ENCODE peak calls at places on chromosome 10, in six cellular contexts. One of them, this sample, is unnamed.

GRCh38 chr10:30639946-30640786 is 10.6 kb upstream of the LYZL2 start:
- DNase-seq in HCT116: peak
- DNase-seq in choroid plexus epithelial cell: peak
- DNase-seq in astrocyte of the spinal cord: peak
- DNase-seq in heart right ventricle: no peak
- DNase-seq in fibroblast of lung: peak
- DNase-seq in this sample: no peak

GRCh38 chr10:96560970-96561887 is 25.6 kb downstream of the TM9SF3 start:
- DNase-seq in choroid plexus epithelial cell: peak
- DNase-seq in astrocyte of the spinal cord: no peak
- DNase-seq in fibroblast of lung: peak
- DNase-seq in HCT116: no peak
- DNase-seq in heart right ventricle: no peak
- DNase-seq in this sample: no peak

GRCh38 chr10:92567952-92568600 is 5.8 kb downstream of the IDE start:
- DNase-seq in choroid plexus epithelial cell: peak
- DNase-seq in HCT116: no peak
- DNase-seq in astrocyte of the spinal cord: peak
- DNase-seq in fibroblast of lung: peak
- DNase-seq in heart right ventricle: no peak
- DNase-seq in this sample: no peak

GRCh38 chr10:130748409-130749057 is 563.0 kb downstream of the TCERG1L start:
- DNase-seq in fibroblast of lung: no peak
- DNase-seq in choroid plexus epithelial cell: no peak
- DNase-seq in HCT116: no peak
- DNase-seq in heart right ventricle: no peak
- DNase-seq in astrocyte of the spinal cord: no peak
- DNase-seq in this sample: no peak

GRCh38 chr10:118971876-118972275 is 57.6 kb upstream of the NANOS1 start:
- DNase-seq in astrocyte of the spinal cord: no peak
- DNase-seq in choroid plexus epithelial cell: no peak
- DNase-seq in HCT116: no peak
- DNase-seq in fibroblast of lung: no peak
- DNase-seq in heart right ventricle: no peak
- DNase-seq in this sample: no peak

GRCh38 chr10:94075521-94075920 is 81.8 kb downstream of the PLCE1 start:
- DNase-seq in fibroblast of lung: peak
- DNase-seq in heart right ventricle: no peak
- DNase-seq in astrocyte of the spinal cord: no peak
- DNase-seq in HCT116: no peak
- DNase-seq in choroid plexus epithelial cell: peak
- DNase-seq in this sample: no peak

GRCh38 chr10:93097386-93097785 is 23.7 kb downstream of the CYP26A1 start:
- DNase-seq in astrocyte of the spinal cord: no peak
- DNase-seq in HCT116: no peak
- DNase-seq in choroid plexus epithelial cell: no peak
- DNase-seq in heart right ventricle: no peak
- DNase-seq in fibroblast of lung: no peak
- DNase-seq in this sample: no peak

GRCh38 chr10:69668722-69669121 is 38.7 kb downstream of the FAM241B start:
- DNase-seq in HCT116: no peak
- DNase-seq in choroid plexus epithelial cell: peak
- DNase-seq in heart right ventricle: no peak
- DNase-seq in astrocyte of the spinal cord: peak
- DNase-seq in fibroblast of lung: no peak
- DNase-seq in this sample: no peak

GRCh38 chr10:88903715-88904114 is 23.7 kb downstream of the STAMBPL1 start:
- DNase-seq in HCT116: no peak
- DNase-seq in heart right ventricle: no peak
- DNase-seq in choroid plexus epithelial cell: no peak
- DNase-seq in fibroblast of lung: no peak
- DNase-seq in astrocyte of the spinal cord: no peak
- DNase-seq in this sample: no peak

GRCh38 chr10:118983263-118983662 is 46.3 kb upstream of the NANOS1 start:
- DNase-seq in fibroblast of lung: peak
- DNase-seq in HCT116: no peak
- DNase-seq in choroid plexus epithelial cell: peak
- DNase-seq in astrocyte of the spinal cord: no peak
- DNase-seq in heart right ventricle: no peak
- DNase-seq in this sample: no peak

GRCh38 chr10:105262666-105263065 is 621.6 kb downstream of the SORCS3 start:
- DNase-seq in fibroblast of lung: peak
- DNase-seq in astrocyte of the spinal cord: no peak
- DNase-seq in choroid plexus epithelial cell: no peak
- DNase-seq in HCT116: no peak
- DNase-seq in heart right ventricle: no peak
- DNase-seq in this sample: no peak

GRCh38 chr10:51528527-51528926 is 170.9 kb downstream of the CSTF2T start:
- DNase-seq in heart right ventricle: no peak
- DNase-seq in choroid plexus epithelial cell: no peak
- DNase-seq in fibroblast of lung: no peak
- DNase-seq in HCT116: no peak
- DNase-seq in astrocyte of the spinal cord: no peak
- DNase-seq in this sample: no peak

GRCh38 chr10:34764347-34764991 is 50.6 kb downstream of the PARD3 start:
- DNase-seq in heart right ventricle: no peak
- DNase-seq in fibroblast of lung: no peak
- DNase-seq in choroid plexus epithelial cell: no peak
- DNase-seq in astrocyte of the spinal cord: no peak
- DNase-seq in HCT116: no peak
- DNase-seq in this sample: no peak

GRCh38 chr10:125450218-125450617 is 232.7 kb downstream of the TEX36 start:
- DNase-seq in astrocyte of the spinal cord: no peak
- DNase-seq in HCT116: no peak
- DNase-seq in fibroblast of lung: no peak
- DNase-seq in heart right ventricle: no peak
- DNase-seq in choroid plexus epithelial cell: no peak
- DNase-seq in this sample: no peak

GRCh38 chr10:43041422-43042342 is 35.2 kb upstream of the RET start:
- DNase-seq in choroid plexus epithelial cell: no peak
- DNase-seq in astrocyte of the spinal cord: no peak
- DNase-seq in HCT116: no peak
- DNase-seq in heart right ventricle: no peak
- DNase-seq in fibroblast of lung: no peak
- DNase-seq in this sample: peak

GRCh38 chr10:133276435-133277201 is at the start of gene ADAM8:
- DNase-seq in heart right ventricle: no peak
- DNase-seq in choroid plexus epithelial cell: no peak
- DNase-seq in fibroblast of lung: no peak
- DNase-seq in HCT116: no peak
- DNase-seq in astrocyte of the spinal cord: no peak
- DNase-seq in this sample: peak

GRCh38 chr10:133274751-133275682 is 1.7 kb downstream of the ADAM8 start:
- DNase-seq in astrocyte of the spinal cord: no peak
- DNase-seq in choroid plexus epithelial cell: no peak
- DNase-seq in HCT116: no peak
- DNase-seq in heart right ventricle: no peak
- DNase-seq in fibroblast of lung: peak
- DNase-seq in this sample: no peak

GRCh38 chr10:133277277-133277992 is 767 bp upstream of the ADAM8 start:
- DNase-seq in fibroblast of lung: no peak
- DNase-seq in HCT116: no peak
- DNase-seq in choroid plexus epithelial cell: no peak
- DNase-seq in astrocyte of the spinal cord: no peak
- DNase-seq in heart right ventricle: no peak
- DNase-seq in this sample: no peak

GRCh38 chr10:133276100-133276434 is 601 bp downstream of the ADAM8 start:
- DNase-seq in astrocyte of the spinal cord: no peak
- DNase-seq in choroid plexus epithelial cell: no peak
- DNase-seq in HCT116: no peak
- DNase-seq in fibroblast of lung: no peak
- DNase-seq in heart right ventricle: no peak
- DNase-seq in this sample: no peak

GRCh38 chr10:133275683-133276092 is 980 bp downstream of the ADAM8 start:
- DNase-seq in heart right ventricle: no peak
- DNase-seq in astrocyte of the spinal cord: no peak
- DNase-seq in HCT116: no peak
- DNase-seq in fibroblast of lung: no peak
- DNase-seq in choroid plexus epithelial cell: no peak
- DNase-seq in this sample: no peak
- TF ChIP-seq CTCF in heart right ventricle: no peak
- TF ChIP-seq CTCF in astrocyte of the spinal cord: no peak
- TF ChIP-seq CTCF in HCT116: no peak
- TF ChIP-seq CTCF in fibroblast of lung: no peak
- TF ChIP-seq CTCF in choroid plexus epithelial cell: no peak
- TF ChIP-seq CTCF in this sample: no peak

GRCh38 chr10:86585726-86586048 is 64.1 kb upstream of the WAPL start:
- DNase-seq in heart right ventricle: no peak
- DNase-seq in fibroblast of lung: no peak
- DNase-seq in astrocyte of the spinal cord: no peak
- DNase-seq in choroid plexus epithelial cell: no peak
- DNase-seq in HCT116: no peak
- DNase-seq in this sample: no peak
- TF ChIP-seq CTCF in heart right ventricle: no peak
- TF ChIP-seq CTCF in fibroblast of lung: no peak
- TF ChIP-seq CTCF in astrocyte of the spinal cord: no peak
- TF ChIP-seq CTCF in choroid plexus epithelial cell: no peak
- TF ChIP-seq CTCF in HCT116: no peak
- TF ChIP-seq CTCF in this sample: peak

GRCh38 chr10:86644412-86645110 is 9.8 kb upstream of the OPN4 start:
- DNase-seq in fibroblast of lung: peak
- DNase-seq in astrocyte of the spinal cord: peak
- DNase-seq in heart right ventricle: no peak
- DNase-seq in choroid plexus epithelial cell: peak
- DNase-seq in HCT116: no peak
- DNase-seq in this sample: no peak
- TF ChIP-seq CTCF in fibroblast of lung: no peak
- TF ChIP-seq CTCF in astrocyte of the spinal cord: peak
- TF ChIP-seq CTCF in heart right ventricle: peak
- TF ChIP-seq CTCF in choroid plexus epithelial cell: peak
- TF ChIP-seq CTCF in HCT116: peak
- TF ChIP-seq CTCF in this sample: no peak

GRCh38 chr10:115171392-115171960 is 78.3 kb downstream of the ATRNL1 start:
- DNase-seq in astrocyte of the spinal cord: peak
- DNase-seq in fibroblast of lung: peak
- DNase-seq in heart right ventricle: no peak
- DNase-seq in HCT116: peak
- DNase-seq in choroid plexus epithelial cell: peak
- DNase-seq in this sample: no peak
- TF ChIP-seq CTCF in astrocyte of the spinal cord: peak
- TF ChIP-seq CTCF in fibroblast of lung: peak
- TF ChIP-seq CTCF in heart right ventricle: peak
- TF ChIP-seq CTCF in HCT116: peak
- TF ChIP-seq CTCF in choroid plexus epithelial cell: peak
- TF ChIP-seq CTCF in this sample: peak

DNA sequence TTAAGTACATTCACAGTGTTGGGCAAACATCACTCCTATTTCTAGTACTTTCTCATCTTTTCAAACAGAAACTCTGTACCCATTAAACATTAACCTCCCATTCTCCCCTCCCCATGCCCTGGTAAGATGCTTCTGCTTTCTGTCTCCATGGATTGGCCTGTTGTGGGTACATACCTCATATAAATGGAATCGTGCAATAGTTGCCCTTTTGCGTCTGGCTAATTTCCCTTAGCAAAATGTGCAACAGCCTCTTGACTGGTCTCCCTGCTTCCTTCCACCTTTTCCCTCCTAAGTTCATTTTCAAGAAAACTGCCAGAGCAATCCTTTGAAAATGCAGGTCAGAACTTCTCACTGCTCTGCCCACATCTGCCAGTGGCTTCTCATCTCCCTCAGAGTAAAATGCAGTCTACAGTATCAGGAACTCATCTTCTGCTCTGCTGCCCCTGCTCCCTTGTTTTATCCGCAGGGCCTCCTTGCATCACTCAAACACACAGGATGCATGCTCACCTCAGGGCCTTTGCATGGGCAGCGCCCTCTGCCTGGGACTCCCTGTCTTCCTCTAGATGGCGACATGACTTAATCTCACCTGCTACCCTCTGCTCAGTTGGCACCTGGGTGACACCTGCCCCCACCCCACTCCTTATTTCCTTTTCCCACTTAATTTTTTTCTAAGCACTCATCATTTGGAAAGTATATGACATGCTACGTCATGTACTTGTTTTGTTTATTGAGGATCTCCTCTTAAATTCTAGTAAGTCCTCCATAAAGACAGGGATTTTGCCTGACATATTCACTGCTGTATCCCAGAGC is 44.3 kb upstream of the ECHDC3 start:
- DNase-seq in heart right ventricle: no peak
- DNase-seq in fibroblast of lung: no peak
- DNase-seq in HCT116: no peak
- DNase-seq in choroid plexus epithelial cell: no peak
- DNase-seq in astrocyte of the spinal cord: no peak
- DNase-seq in this sample: no peak
- TF ChIP-seq CTCF in heart right ventricle: no peak
- TF ChIP-seq CTCF in fibroblast of lung: no peak
- TF ChIP-seq CTCF in HCT116: peak
- TF ChIP-seq CTCF in choroid plexus epithelial cell: no peak
- TF ChIP-seq CTCF in astrocyte of the spinal cord: no peak
- TF ChIP-seq CTCF in this sample: no peak

DNA sequence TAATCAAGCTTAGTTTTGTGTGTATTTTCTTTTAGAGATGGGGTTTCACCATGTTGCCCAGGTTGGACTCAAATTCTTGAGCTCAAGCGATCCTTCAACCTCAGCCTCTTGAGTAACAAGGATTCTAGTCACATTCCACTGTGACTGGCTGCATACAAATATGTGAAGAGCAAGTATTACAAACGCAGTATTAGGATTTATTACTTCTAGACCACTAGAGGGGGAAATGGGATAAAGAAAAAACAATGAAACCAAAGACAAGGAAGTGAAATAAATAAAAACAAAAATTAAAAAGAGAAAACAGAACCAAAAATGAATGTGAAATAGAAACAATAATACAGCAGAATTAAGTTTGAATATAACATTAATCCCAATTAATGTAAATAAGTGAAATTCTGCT is 308.7 kb downstream of the ANKRD30A start:
- DNase-seq in HCT116: no peak
- DNase-seq in astrocyte of the spinal cord: no peak
- DNase-seq in heart right ventricle: no peak
- DNase-seq in fibroblast of lung: no peak
- DNase-seq in choroid plexus epithelial cell: peak
- DNase-seq in this sample: no peak
- TF ChIP-seq CTCF in HCT116: no peak
- TF ChIP-seq CTCF in astrocyte of the spinal cord: no peak
- TF ChIP-seq CTCF in heart right ventricle: peak
- TF ChIP-seq CTCF in fibroblast of lung: no peak
- TF ChIP-seq CTCF in choroid plexus epithelial cell: no peak
- TF ChIP-seq CTCF in this sample: no peak

GRCh38 chr10:97599272-97599619 is 9.7 kb downstream of the C10orf62 start:
- DNase-seq in HCT116: no peak
- DNase-seq in astrocyte of the spinal cord: no peak
- DNase-seq in fibroblast of lung: no peak
- DNase-seq in choroid plexus epithelial cell: no peak
- DNase-seq in heart right ventricle: no peak
- DNase-seq in this sample: no peak

GRCh38 chr10:97593423-97593822 is 3.9 kb downstream of the C10orf62 start:
- DNase-seq in HCT116: no peak
- DNase-seq in heart right ventricle: no peak
- DNase-seq in astrocyte of the spinal cord: no peak
- DNase-seq in choroid plexus epithelial cell: peak
- DNase-seq in fibroblast of lung: peak
- DNase-seq in this sample: no peak

GRCh38 chr10:97598407-97599271 is 9.1 kb downstream of the C10orf62 start:
- DNase-seq in heart right ventricle: no peak
- DNase-seq in fibroblast of lung: no peak
- DNase-seq in choroid plexus epithelial cell: no peak
- DNase-seq in astrocyte of the spinal cord: no peak
- DNase-seq in HCT116: no peak
- DNase-seq in this sample: no peak

GRCh38 chr10:97597778-97598177 is 8.3 kb downstream of the C10orf62 start:
- DNase-seq in heart right ventricle: no peak
- DNase-seq in fibroblast of lung: peak
- DNase-seq in astrocyte of the spinal cord: no peak
- DNase-seq in HCT116: no peak
- DNase-seq in choroid plexus epithelial cell: no peak
- DNase-seq in this sample: no peak

GRCh38 chr10:97596101-97597055 is 6.9 kb downstream of the C10orf62 start:
- DNase-seq in heart right ventricle: peak
- DNase-seq in HCT116: peak
- DNase-seq in choroid plexus epithelial cell: peak
- DNase-seq in astrocyte of the spinal cord: peak
- DNase-seq in fibroblast of lung: peak
- DNase-seq in this sample: no peak
- TF ChIP-seq CTCF in heart right ventricle: no peak
- TF ChIP-seq CTCF in HCT116: no peak
- TF ChIP-seq CTCF in choroid plexus epithelial cell: no peak
- TF ChIP-seq CTCF in astrocyte of the spinal cord: peak
- TF ChIP-seq CTCF in fibroblast of lung: no peak
- TF ChIP-seq CTCF in this sample: no peak